ENCODE peak calls at places on chromosomes 7 and 10, in eight cellular contexts. One of them, this sample, is unnamed.

GRCh38 chr7:134029-134428 is 58.3 kb upstream of the FAM20C start:
- DNase-seq in AG04449: no peak
- DNase-seq in astrocyte of the spinal cord: no peak
- DNase-seq in tibial artery: peak; percentile 63
- DNase-seq in T-helper 2 cell: no peak
- DNase-seq in retina: no peak
- DNase-seq in GM13976: no peak
- DNase-seq in ELF-1: no peak
- DNase-seq in this sample: no peak

GRCh38 chr7:390761-391410 is 100.9 kb downstream of the FOXL3 start:
- DNase-seq in retina: no peak
- DNase-seq in T-helper 2 cell: no peak
- DNase-seq in AG04449: no peak
- DNase-seq in tibial artery: peak; percentile 46
- DNase-seq in ELF-1: no peak
- DNase-seq in astrocyte of the spinal cord: no peak
- DNase-seq in GM13976: peak; percentile 22
- DNase-seq in this sample: no peak

GRCh38 chr7:2299131-2299829 is 15.0 kb downstream of the SNX8 start:
- DNase-seq in astrocyte of the spinal cord: peak; percentile 78
- DNase-seq in tibial artery: no peak
- DNase-seq in ELF-1: no peak
- DNase-seq in retina: no peak
- DNase-seq in AG04449: no peak
- DNase-seq in T-helper 2 cell: no peak
- DNase-seq in GM13976: peak; percentile 69
- DNase-seq in this sample: peak; percentile 60

GRCh38 chr10:89563861-89564478 is 28.6 kb upstream of the SLC16A12 start:
- DNase-seq in retina: peak; percentile 33
- DNase-seq in AG04449: no peak
- DNase-seq in ELF-1: no peak
- DNase-seq in astrocyte of the spinal cord: peak; percentile 59
- DNase-seq in T-helper 2 cell: peak; percentile 9
- DNase-seq in tibial artery: no peak
- DNase-seq in GM13976: peak; percentile 57
- DNase-seq in this sample: no peak

GRCh38 chr10:89479255-89479654 is 56.1 kb downstream of the SLC16A12 start:
- DNase-seq in AG04449: no peak
- DNase-seq in GM13976: no peak
- DNase-seq in retina: no peak
- DNase-seq in T-helper 2 cell: no peak
- DNase-seq in tibial artery: no peak
- DNase-seq in astrocyte of the spinal cord: no peak
- DNase-seq in ELF-1: no peak
- DNase-seq in this sample: no peak

GRCh38 chr7:30630986-30631385 is 36.3 kb downstream of the GARS1 start:
- DNase-seq in AG04449: no peak
- DNase-seq in astrocyte of the spinal cord: no peak
- DNase-seq in T-helper 2 cell: no peak
- DNase-seq in ELF-1: no peak
- DNase-seq in retina: no peak
- DNase-seq in tibial artery: no peak
- DNase-seq in GM13976: no peak
- DNase-seq in this sample: no peak

GRCh38 chr7:127961787-127962463 is 69.3 kb downstream of the LRRC4 start:
- DNase-seq in ELF-1: no peak
- DNase-seq in tibial artery: no peak
- DNase-seq in retina: no peak
- DNase-seq in T-helper 2 cell: no peak
- DNase-seq in AG04449: no peak
- DNase-seq in astrocyte of the spinal cord: no peak
- DNase-seq in GM13976: no peak
- DNase-seq in this sample: no peak

GRCh38 chr7:139855498-139856270 is 26.6 kb downstream of the TBXAS1 start:
- DNase-seq in GM13976: peak; percentile 58
- DNase-seq in ELF-1: no peak
- DNase-seq in AG04449: no peak
- DNase-seq in retina: no peak
- DNase-seq in T-helper 2 cell: peak; percentile 5
- DNase-seq in tibial artery: no peak
- DNase-seq in astrocyte of the spinal cord: no peak
- DNase-seq in this sample: no peak

GRCh38 chr10:29377333-29377961 is 88.6 kb downstream of the LYZL1 start:
- DNase-seq in GM13976: peak; percentile 59
- DNase-seq in T-helper 2 cell: no peak
- DNase-seq in ELF-1: no peak
- DNase-seq in tibial artery: no peak
- DNase-seq in retina: no peak
- DNase-seq in astrocyte of the spinal cord: peak; percentile 26
- DNase-seq in AG04449: no peak
- DNase-seq in this sample: no peak

GRCh38 chr7:105902325-105902911 is 26.0 kb upstream of the ATXN7L1 start:
- DNase-seq in astrocyte of the spinal cord: no peak
- DNase-seq in retina: no peak
- DNase-seq in AG04449: no peak
- DNase-seq in tibial artery: no peak
- DNase-seq in T-helper 2 cell: no peak
- DNase-seq in ELF-1: no peak
- DNase-seq in GM13976: no peak
- DNase-seq in this sample: no peak

GRCh38 chr7:44912775-44913347 is 27.5 kb upstream of the PURB start:
- DNase-seq in GM13976: no peak
- DNase-seq in astrocyte of the spinal cord: no peak
- DNase-seq in ELF-1: peak; percentile 47
- DNase-seq in AG04449: no peak
- DNase-seq in T-helper 2 cell: no peak
- DNase-seq in tibial artery: no peak
- DNase-seq in retina: no peak
- DNase-seq in this sample: no peak

GRCh38 chr10:86373828-86374227 is 7.2 kb upstream of the GRID1 start:
- DNase-seq in GM13976: no peak
- DNase-seq in astrocyte of the spinal cord: no peak
- DNase-seq in AG04449: no peak
- DNase-seq in T-helper 2 cell: no peak
- DNase-seq in retina: no peak
- DNase-seq in tibial artery: peak; percentile 42
- DNase-seq in ELF-1: no peak
- DNase-seq in this sample: no peak

GRCh38 chr10:5283305-5284158 is 81.2 kb upstream of the UCN3 start:
- DNase-seq in astrocyte of the spinal cord: peak; percentile 23
- DNase-seq in tibial artery: peak; percentile 73
- DNase-seq in AG04449: no peak
- DNase-seq in T-helper 2 cell: peak; percentile 9
- DNase-seq in retina: peak; percentile 58
- DNase-seq in GM13976: no peak
- DNase-seq in ELF-1: peak; percentile 62
- DNase-seq in this sample: no peak

GRCh38 chr10:43322769-43323168 is 48.7 kb upstream of the FXYD4 start:
- DNase-seq in astrocyte of the spinal cord: peak; percentile 69
- DNase-seq in retina: peak; percentile 91
- DNase-seq in ELF-1: peak; percentile 94
- DNase-seq in GM13976: peak; percentile 74
- DNase-seq in AG04449: no peak
- DNase-seq in T-helper 2 cell: peak; percentile 71
- DNase-seq in tibial artery: peak; percentile 84
- DNase-seq in this sample: no peak

GRCh38 chr7:22858640-22859561 is 36.3 kb upstream of the TOMM7 start:
- DNase-seq in GM13976: peak; percentile 36
- DNase-seq in tibial artery: no peak
- DNase-seq in astrocyte of the spinal cord: peak; percentile 98
- DNase-seq in ELF-1: no peak
- DNase-seq in T-helper 2 cell: no peak
- DNase-seq in retina: no peak
- DNase-seq in AG04449: peak; percentile 99
- DNase-seq in this sample: peak; percentile 99

GRCh38 chr7:27124096-27124978 is 6.2 kb downstream of the HOXA4 start:
- DNase-seq in astrocyte of the spinal cord: peak; percentile 99
- DNase-seq in T-helper 2 cell: no peak
- DNase-seq in AG04449: no peak
- DNase-seq in tibial artery: no peak
- DNase-seq in ELF-1: peak; percentile 39
- DNase-seq in GM13976: no peak
- DNase-seq in retina: peak; percentile 65
- DNase-seq in this sample: no peak

GRCh38 chr7:136139392-136139791 is 162.2 kb upstream of the MTPN start:
- DNase-seq in astrocyte of the spinal cord: no peak
- DNase-seq in T-helper 2 cell: no peak
- DNase-seq in ELF-1: no peak
- DNase-seq in GM13976: no peak
- DNase-seq in tibial artery: no peak
- DNase-seq in AG04449: no peak
- DNase-seq in retina: no peak
- DNase-seq in this sample: no peak

GRCh38 chr7:99473315-99473596 is 566 bp downstream of the ZNF789 start:
- DNase-seq in tibial artery: no peak
- DNase-seq in AG04449: peak; percentile 52
- DNase-seq in ELF-1: peak; percentile 50
- DNase-seq in T-helper 2 cell: peak; percentile 10
- DNase-seq in GM13976: peak; percentile 84
- DNase-seq in astrocyte of the spinal cord: peak; percentile 75
- DNase-seq in retina: no peak
- DNase-seq in this sample: peak; percentile 17